ENCODE peak calls at places on chromosomes 2 and 18, in eight cellular contexts. One of them, this sample, is unnamed.

GRCh38 chr18:76953186-76953982 is 131.0 kb downstream of the ZNF236 start:
- DNase-seq in HCT116: no peak
- DNase-seq in right lobe of liver: peak; percentile 92
- DNase-seq in caudate nucleus: no peak
- DNase-seq in CD4-positive, alpha-beta memory T cell: no peak
- DNase-seq in left ventricle myocardium inferior: peak; percentile 67
- DNase-seq in neural progenitor cell: no peak
- DNase-seq in stomach: peak; percentile 96
- DNase-seq in this sample: no peak

GRCh38 chr18:79512461-79513380 is 117.0 kb downstream of the NFATC1 start:
- DNase-seq in HCT116: no peak
- DNase-seq in right lobe of liver: no peak
- DNase-seq in caudate nucleus: no peak
- DNase-seq in CD4-positive, alpha-beta memory T cell: no peak
- DNase-seq in left ventricle myocardium inferior: no peak
- DNase-seq in neural progenitor cell: no peak
- DNase-seq in stomach: peak; percentile 23
- DNase-seq in this sample: no peak

GRCh38 chr2:37870829-37871228 is 54.3 kb upstream of the RMDN2 start:
- DNase-seq in HCT116: no peak
- DNase-seq in right lobe of liver: no peak
- DNase-seq in caudate nucleus: no peak
- DNase-seq in CD4-positive, alpha-beta memory T cell: no peak
- DNase-seq in left ventricle myocardium inferior: no peak
- DNase-seq in neural progenitor cell: no peak
- DNase-seq in stomach: no peak
- DNase-seq in this sample: no peak

GRCh38 chr2:42359894-42360483 is 1.0 kb downstream of the COX7A2L start:
- DNase-seq in HCT116: no peak
- DNase-seq in right lobe of liver: no peak
- DNase-seq in caudate nucleus: no peak
- DNase-seq in CD4-positive, alpha-beta memory T cell: peak; percentile 22
- DNase-seq in left ventricle myocardium inferior: no peak
- DNase-seq in neural progenitor cell: no peak
- DNase-seq in stomach: no peak
- DNase-seq in this sample: no peak

GRCh38 chr2:156778916-156779315 is 342.7 kb downstream of the GPD2 start:
- DNase-seq in HCT116: no peak
- DNase-seq in right lobe of liver: no peak
- DNase-seq in caudate nucleus: no peak
- DNase-seq in CD4-positive, alpha-beta memory T cell: no peak
- DNase-seq in left ventricle myocardium inferior: no peak
- DNase-seq in neural progenitor cell: no peak
- DNase-seq in stomach: no peak
- DNase-seq in this sample: no peak

GRCh38 chr2:126635281-126635680 is 20.7 kb upstream of the GYPC start:
- DNase-seq in HCT116: no peak
- DNase-seq in right lobe of liver: no peak
- DNase-seq in caudate nucleus: no peak
- DNase-seq in CD4-positive, alpha-beta memory T cell: no peak
- DNase-seq in left ventricle myocardium inferior: no peak
- DNase-seq in neural progenitor cell: no peak
- DNase-seq in stomach: no peak
- DNase-seq in this sample: no peak

GRCh38 chr2:112048887-112049286 is 6.2 kb upstream of the TMEM87B start:
- DNase-seq in HCT116: peak; percentile 59
- DNase-seq in right lobe of liver: no peak
- DNase-seq in caudate nucleus: no peak
- DNase-seq in CD4-positive, alpha-beta memory T cell: peak; percentile 63
- DNase-seq in left ventricle myocardium inferior: no peak
- DNase-seq in neural progenitor cell: peak; percentile 37
- DNase-seq in stomach: no peak
- DNase-seq in this sample: no peak

GRCh38 chr2:128772671-128773070 is 454.0 kb upstream of the HS6ST1 start:
- DNase-seq in HCT116: no peak
- DNase-seq in right lobe of liver: no peak
- DNase-seq in caudate nucleus: no peak
- DNase-seq in CD4-positive, alpha-beta memory T cell: no peak
- DNase-seq in left ventricle myocardium inferior: no peak
- DNase-seq in neural progenitor cell: no peak
- DNase-seq in stomach: no peak
- DNase-seq in this sample: no peak

GRCh38 chr2:157627594-157628281 is 926 bp downstream of the ACVR1C start:
- DNase-seq in HCT116: no peak
- DNase-seq in right lobe of liver: no peak
- DNase-seq in caudate nucleus: no peak
- DNase-seq in CD4-positive, alpha-beta memory T cell: peak; percentile 26
- DNase-seq in left ventricle myocardium inferior: no peak
- DNase-seq in neural progenitor cell: peak; percentile 44
- DNase-seq in stomach: peak; percentile 49
- DNase-seq in this sample: peak; percentile 12

GRCh38 chr18:63949068-63949737 is at the start of gene HMSD:
- DNase-seq in HCT116: peak; percentile 43
- DNase-seq in right lobe of liver: peak; percentile 72
- DNase-seq in caudate nucleus: peak; percentile 31
- DNase-seq in CD4-positive, alpha-beta memory T cell: peak; percentile 46
- DNase-seq in left ventricle myocardium inferior: peak; percentile 52
- DNase-seq in neural progenitor cell: peak; percentile 84
- DNase-seq in stomach: peak; percentile 61
- DNase-seq in this sample: peak; percentile 33

GRCh38 chr2:12857891-12858290 is 141.2 kb downstream of the TRIB2 start:
- DNase-seq in HCT116: no peak
- DNase-seq in right lobe of liver: no peak
- DNase-seq in caudate nucleus: no peak
- DNase-seq in CD4-positive, alpha-beta memory T cell: no peak
- DNase-seq in left ventricle myocardium inferior: no peak
- DNase-seq in neural progenitor cell: no peak
- DNase-seq in stomach: no peak
- DNase-seq in this sample: no peak

GRCh38 chr2:70570041-70570661 is 16.5 kb upstream of the TGFA start:
- DNase-seq in HCT116: peak; percentile 57
- DNase-seq in right lobe of liver: no peak
- DNase-seq in caudate nucleus: no peak
- DNase-seq in CD4-positive, alpha-beta memory T cell: no peak
- DNase-seq in left ventricle myocardium inferior: no peak
- DNase-seq in neural progenitor cell: no peak
- DNase-seq in stomach: no peak
- DNase-seq in this sample: no peak

GRCh38 chr2:201806442-201806841 is at the start of gene CDK15:
- DNase-seq in HCT116: no peak
- DNase-seq in right lobe of liver: no peak
- DNase-seq in caudate nucleus: no peak
- DNase-seq in CD4-positive, alpha-beta memory T cell: no peak
- DNase-seq in left ventricle myocardium inferior: no peak
- DNase-seq in neural progenitor cell: no peak
- DNase-seq in stomach: no peak
- DNase-seq in this sample: no peak

GRCh38 chr2:30505500-30506180 is 58.6 kb downstream of the LCLAT1 start:
- DNase-seq in HCT116: no peak
- DNase-seq in right lobe of liver: no peak
- DNase-seq in caudate nucleus: no peak
- DNase-seq in CD4-positive, alpha-beta memory T cell: no peak
- DNase-seq in left ventricle myocardium inferior: no peak
- DNase-seq in neural progenitor cell: no peak
- DNase-seq in stomach: no peak
- DNase-seq in this sample: no peak

GRCh38 chr2:187922841-187923240 is 368.6 kb upstream of the TFPI start:
- DNase-seq in HCT116: no peak
- DNase-seq in right lobe of liver: no peak
- DNase-seq in caudate nucleus: no peak
- DNase-seq in CD4-positive, alpha-beta memory T cell: no peak
- DNase-seq in left ventricle myocardium inferior: no peak
- DNase-seq in neural progenitor cell: no peak
- DNase-seq in stomach: no peak
- DNase-seq in this sample: no peak

GRCh38 chr2:196294510-196294909 is 123.1 kb upstream of the STK17B start:
- DNase-seq in HCT116: no peak
- DNase-seq in right lobe of liver: no peak
- DNase-seq in caudate nucleus: no peak
- DNase-seq in CD4-positive, alpha-beta memory T cell: no peak
- DNase-seq in left ventricle myocardium inferior: no peak
- DNase-seq in neural progenitor cell: no peak
- DNase-seq in stomach: no peak
- DNase-seq in this sample: no peak

GRCh38 chr2:196291873-196292800 is 120.8 kb upstream of the STK17B start:
- DNase-seq in HCT116: peak; percentile 75
- DNase-seq in right lobe of liver: no peak
- DNase-seq in caudate nucleus: no peak
- DNase-seq in CD4-positive, alpha-beta memory T cell: no peak
- DNase-seq in left ventricle myocardium inferior: no peak
- DNase-seq in neural progenitor cell: no peak
- DNase-seq in stomach: no peak
- DNase-seq in this sample: no peak

GRCh38 chr2:196293751-196294486 is 122.5 kb upstream of the STK17B start:
- DNase-seq in HCT116: no peak
- DNase-seq in right lobe of liver: no peak
- DNase-seq in caudate nucleus: no peak
- DNase-seq in CD4-positive, alpha-beta memory T cell: no peak
- DNase-seq in left ventricle myocardium inferior: no peak
- DNase-seq in neural progenitor cell: no peak
- DNase-seq in stomach: no peak
- DNase-seq in this sample: no peak

GRCh38 chr2:196291418-196291817 is 120.0 kb upstream of the STK17B start:
- DNase-seq in HCT116: no peak
- DNase-seq in right lobe of liver: no peak
- DNase-seq in caudate nucleus: no peak
- DNase-seq in CD4-positive, alpha-beta memory T cell: no peak
- DNase-seq in left ventricle myocardium inferior: no peak
- DNase-seq in neural progenitor cell: no peak
- DNase-seq in stomach: no peak
- DNase-seq in this sample: no peak

DNA sequence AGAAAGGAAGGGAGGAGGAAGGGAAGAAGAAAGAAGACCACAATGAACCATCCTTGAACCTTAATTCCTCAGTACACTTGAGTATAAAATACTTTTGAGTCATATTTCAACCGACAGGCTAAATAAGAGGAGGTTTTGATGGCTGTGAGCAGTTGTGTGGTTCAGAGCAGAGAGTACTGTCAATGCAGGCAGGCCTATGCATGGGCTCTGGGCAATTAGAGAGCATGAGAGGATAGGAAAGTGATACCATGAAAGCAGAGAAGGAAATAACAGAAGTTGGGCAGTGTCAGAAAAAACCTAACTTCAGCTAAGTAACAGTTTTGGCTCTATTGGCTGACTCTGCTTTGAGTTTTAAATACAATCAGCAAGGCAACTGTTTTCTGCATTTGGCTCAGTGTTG is 123.6 kb upstream of the STK17B start:
- DNase-seq in HCT116: no peak
- DNase-seq in right lobe of liver: no peak
- DNase-seq in caudate nucleus: no peak
- DNase-seq in CD4-positive, alpha-beta memory T cell: no peak
- DNase-seq in left ventricle myocardium inferior: no peak
- DNase-seq in neural progenitor cell: no peak
- DNase-seq in stomach: no peak
- DNase-seq in this sample: no peak
- H3K27ac ChIP-seq in HCT116: no peak overlapping the region
- H3K27ac ChIP-seq in right lobe of liver: no peak overlapping the region
- H3K27ac ChIP-seq in caudate nucleus: no peak overlapping the region
- H3K27ac ChIP-seq in CD4-positive, alpha-beta memory T cell: no peak overlapping the region
- H3K27ac ChIP-seq in left ventricle myocardium inferior: peak overlapping the region; percentile 27
- H3K27ac ChIP-seq in neural progenitor cell: no peak overlapping the region
- H3K27ac ChIP-seq in stomach: no peak overlapping the region
- H3K27ac ChIP-seq in this sample: no peak overlapping the region

DNA sequence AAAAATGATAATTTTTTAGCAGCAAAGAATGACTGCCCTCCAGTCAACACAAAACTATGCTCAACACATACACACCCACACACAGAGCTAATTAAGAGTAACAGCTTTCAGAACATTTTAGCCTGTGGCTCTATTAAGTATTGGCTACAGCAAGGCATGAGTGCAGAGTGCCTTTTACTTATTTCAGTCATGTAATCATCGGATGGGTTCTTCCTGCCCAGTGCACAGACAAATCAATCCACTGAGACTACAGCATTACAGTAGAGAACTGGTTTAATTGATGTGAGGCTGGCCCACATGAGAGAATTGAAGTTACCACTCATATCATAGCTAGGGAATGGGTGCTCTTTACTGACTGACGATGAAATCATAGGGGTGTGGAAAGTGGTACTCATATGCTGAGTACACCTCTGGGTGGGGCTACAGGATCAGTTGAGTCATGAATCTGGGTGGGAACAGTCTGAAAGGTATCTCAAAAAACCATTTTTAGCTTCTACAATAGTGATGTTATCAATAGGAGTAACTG is 241.0 kb downstream of the FSIP2 start:
- DNase-seq in HCT116: peak; percentile 57
- DNase-seq in right lobe of liver: no peak
- DNase-seq in caudate nucleus: no peak
- DNase-seq in CD4-positive, alpha-beta memory T cell: no peak
- DNase-seq in left ventricle myocardium inferior: no peak
- DNase-seq in neural progenitor cell: no peak
- DNase-seq in stomach: no peak
- DNase-seq in this sample: no peak
- H3K27ac ChIP-seq in HCT116: peak overlapping the region; percentile 22
- H3K27ac ChIP-seq in right lobe of liver: no peak overlapping the region
- H3K27ac ChIP-seq in caudate nucleus: no peak overlapping the region
- H3K27ac ChIP-seq in CD4-positive, alpha-beta memory T cell: no peak overlapping the region
- H3K27ac ChIP-seq in left ventricle myocardium inferior: no peak overlapping the region
- H3K27ac ChIP-seq in neural progenitor cell: no peak overlapping the region
- H3K27ac ChIP-seq in stomach: no peak overlapping the region
- H3K27ac ChIP-seq in this sample: no peak overlapping the region

DNA sequence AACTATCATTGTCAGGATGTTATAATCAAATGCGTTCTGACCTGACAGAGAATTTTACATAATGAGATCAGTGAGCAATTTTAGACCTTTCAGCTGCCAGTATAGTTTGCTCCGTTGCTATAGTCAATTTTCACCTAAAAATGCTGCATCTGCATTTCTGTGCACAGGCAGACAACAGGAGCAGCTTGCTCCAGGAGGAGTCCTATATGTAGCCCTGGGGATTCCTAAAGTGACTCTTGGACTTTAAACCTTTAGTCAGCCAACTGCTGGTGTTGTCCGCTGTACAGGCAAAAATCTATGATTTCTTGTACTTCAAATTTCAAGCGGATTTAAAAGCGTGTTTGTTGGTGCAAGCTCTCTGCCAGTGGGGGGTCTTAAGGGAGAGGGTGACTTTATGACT is 25.7 kb downstream of the SLC16A14 start:
- DNase-seq in HCT116: no peak
- DNase-seq in right lobe of liver: no peak
- DNase-seq in caudate nucleus: no peak
- DNase-seq in CD4-positive, alpha-beta memory T cell: no peak
- DNase-seq in left ventricle myocardium inferior: no peak
- DNase-seq in neural progenitor cell: no peak
- DNase-seq in stomach: no peak
- DNase-seq in this sample: no peak
- H3K27ac ChIP-seq in HCT116: no peak overlapping the region
- H3K27ac ChIP-seq in right lobe of liver: no peak overlapping the region
- H3K27ac ChIP-seq in caudate nucleus: no peak overlapping the region
- H3K27ac ChIP-seq in CD4-positive, alpha-beta memory T cell: no peak overlapping the region
- H3K27ac ChIP-seq in left ventricle myocardium inferior: no peak overlapping the region
- H3K27ac ChIP-seq in neural progenitor cell: no peak overlapping the region
- H3K27ac ChIP-seq in stomach: no peak overlapping the region
- H3K27ac ChIP-seq in this sample: no peak overlapping the region

DNA sequence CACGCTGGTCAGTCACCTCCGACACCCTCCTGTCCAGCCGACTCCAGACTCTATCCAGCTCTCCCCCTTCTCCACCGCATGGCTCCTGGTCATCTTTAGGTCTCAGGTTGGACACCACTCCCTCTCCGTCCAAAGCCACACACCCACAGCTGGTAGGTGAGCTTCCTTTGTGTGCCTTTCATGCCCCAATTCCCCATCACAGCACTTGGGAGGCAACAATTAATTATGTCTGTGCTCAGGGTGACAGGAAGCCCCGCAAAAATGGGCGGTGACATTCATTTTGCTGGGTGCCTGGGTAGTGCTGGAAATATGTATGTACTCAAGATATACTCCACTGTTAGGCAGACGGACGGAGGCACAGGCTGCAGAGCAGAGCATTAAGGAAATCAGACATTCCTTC is 13.2 kb downstream of the EPB41L3 start:
- DNase-seq in HCT116: no peak
- DNase-seq in right lobe of liver: no peak
- DNase-seq in caudate nucleus: no peak
- DNase-seq in CD4-positive, alpha-beta memory T cell: no peak
- DNase-seq in left ventricle myocardium inferior: no peak
- DNase-seq in neural progenitor cell: no peak
- DNase-seq in stomach: no peak
- DNase-seq in this sample: no peak
- H3K27ac ChIP-seq in HCT116: no peak overlapping the region
- H3K27ac ChIP-seq in right lobe of liver: no peak overlapping the region
- H3K27ac ChIP-seq in caudate nucleus: no peak overlapping the region
- H3K27ac ChIP-seq in CD4-positive, alpha-beta memory T cell: no peak overlapping the region
- H3K27ac ChIP-seq in left ventricle myocardium inferior: no peak overlapping the region
- H3K27ac ChIP-seq in neural progenitor cell: no peak overlapping the region
- H3K27ac ChIP-seq in stomach: no peak overlapping the region
- H3K27ac ChIP-seq in this sample: no peak overlapping the region